ENCODE peak calls at places on chromosomes 5 and 9, in seven cellular contexts. One of them, this sample, is unnamed.

GRCh38 chr5:41157272-41157671 is 56.1 kb downstream of the C6 start:
- DNase-seq in NCI-H1092: no peak
- DNase-seq in activated gamma-delta T cell treated with Interleukin-2 at 50 U/mL for 16 hours: no peak
- DNase-seq in IMR-90: peak
- DNase-seq in PC-3: peak
- DNase-seq in NCI-H69: peak
- DNase-seq in neural crest cell: no peak
- DNase-seq in this sample: no peak

GRCh38 chr9:129173296-129174101 is 4.6 kb downstream of the IER5L start:
- DNase-seq in activated gamma-delta T cell treated with Interleukin-2 at 50 U/mL for 16 hours: no peak
- DNase-seq in NCI-H69: peak
- DNase-seq in neural crest cell: no peak
- DNase-seq in IMR-90: no peak
- DNase-seq in NCI-H1092: no peak
- DNase-seq in PC-3: no peak
- DNase-seq in this sample: no peak

GRCh38 chr5:124922255-124922975 is 176.0 kb upstream of the ZNF608 start:
- DNase-seq in IMR-90: no peak
- DNase-seq in PC-3: no peak
- DNase-seq in NCI-H1092: no peak
- DNase-seq in NCI-H69: peak
- DNase-seq in neural crest cell: no peak
- DNase-seq in activated gamma-delta T cell treated with Interleukin-2 at 50 U/mL for 16 hours: no peak
- DNase-seq in this sample: no peak

GRCh38 chr9:124537926-124538325 is 30.7 kb upstream of the NR5A1 start:
- DNase-seq in NCI-H69: no peak
- DNase-seq in PC-3: no peak
- DNase-seq in IMR-90: no peak
- DNase-seq in activated gamma-delta T cell treated with Interleukin-2 at 50 U/mL for 16 hours: no peak
- DNase-seq in NCI-H1092: no peak
- DNase-seq in neural crest cell: no peak
- DNase-seq in this sample: no peak

GRCh38 chr5:55441954-55442353 is 92.8 kb downstream of the PLPP1 start:
- DNase-seq in activated gamma-delta T cell treated with Interleukin-2 at 50 U/mL for 16 hours: no peak
- DNase-seq in IMR-90: no peak
- DNase-seq in PC-3: no peak
- DNase-seq in neural crest cell: no peak
- DNase-seq in NCI-H69: no peak
- DNase-seq in NCI-H1092: no peak
- DNase-seq in this sample: no peak

GRCh38 chr5:151313357-151313756 is 9.8 kb upstream of the SLC36A3 start:
- DNase-seq in PC-3: no peak
- DNase-seq in NCI-H69: no peak
- DNase-seq in neural crest cell: no peak
- DNase-seq in activated gamma-delta T cell treated with Interleukin-2 at 50 U/mL for 16 hours: no peak
- DNase-seq in IMR-90: no peak
- DNase-seq in NCI-H1092: no peak
- DNase-seq in this sample: no peak

GRCh38 chr9:79008916-79009315 is 562.8 kb upstream of the TLE4 start:
- DNase-seq in NCI-H1092: no peak
- DNase-seq in PC-3: no peak
- DNase-seq in IMR-90: no peak
- DNase-seq in NCI-H69: no peak
- DNase-seq in neural crest cell: no peak
- DNase-seq in activated gamma-delta T cell treated with Interleukin-2 at 50 U/mL for 16 hours: no peak
- DNase-seq in this sample: no peak

GRCh38 chr5:32156635-32157034 is 17.5 kb downstream of the GOLPH3 start:
- DNase-seq in NCI-H1092: no peak
- DNase-seq in PC-3: no peak
- DNase-seq in neural crest cell: no peak
- DNase-seq in activated gamma-delta T cell treated with Interleukin-2 at 50 U/mL for 16 hours: no peak
- DNase-seq in IMR-90: no peak
- DNase-seq in NCI-H69: no peak
- DNase-seq in this sample: no peak

GRCh38 chr9:130858734-130859705 is 24.0 kb downstream of the ABL1 start:
- DNase-seq in IMR-90: no peak
- DNase-seq in neural crest cell: no peak
- DNase-seq in NCI-H69: no peak
- DNase-seq in NCI-H1092: no peak
- DNase-seq in PC-3: no peak
- DNase-seq in activated gamma-delta T cell treated with Interleukin-2 at 50 U/mL for 16 hours: no peak
- DNase-seq in this sample: no peak

This sample was measured in left lung.